ENCODE peak calls at places on chromosomes 16 and 17, in six cellular contexts. D is kidney, S is breast epithelium, E is DND-41, Q is transverse colon, O is RWPE1. Y is an unnamed sample.

GRCh38 chr17:44400226-44400847 is 10.9 kb upstream of the ITGA2B start:
- DNase-seq in D (no peak), S (no peak), E (no peak), Q (no peak), O (peak; percentile 20), Y (no peak)

GRCh38 chr17:10063730-10064221 is 134.6 kb downstream of the GAS7 start:
- DNase-seq in D (no peak), S (no peak), E (no peak), Q (peak; percentile 20), O (no peak), Y (no peak)

GRCh38 chr16:13956635-13957196 is 36.8 kb downstream of the ERCC4 start:
- DNase-seq in D (no peak), S (no peak), E (no peak), Q (no peak), O (no peak), Y (peak; percentile 8)

GRCh38 chr17:49393491-49394255 is 21.0 kb downstream of the PHB1 start:
- DNase-seq in D (no peak), S (no peak), E (no peak), Q (no peak), O (no peak), Y (no peak)

GRCh38 chr16:67087803-67088202 is 21.9 kb upstream of the PHAF1 start:
- DNase-seq in D (no peak), S (no peak), E (no peak), Q (no peak), O (no peak), Y (no peak)

GRCh38 chr16:85862476-85863383 is 36.2 kb upstream of the IRF8 start:
- DNase-seq in D (no peak), S (no peak), E (no peak), Q (no peak), O (no peak), Y (no peak)

GRCh38 chr17:9383828-9384227 is 191.8 kb downstream of the STX8 start:
- DNase-seq in D (no peak), S (no peak), E (no peak), Q (no peak), O (no peak), Y (no peak)

GRCh38 chr17:7654832-7655540 is 4.3 kb downstream of the ATP1B2 start:
- DNase-seq in D (no peak), S (no peak), E (no peak), Q (no peak), O (no peak), Y (no peak)

GRCh38 chr16:78663690-78664089 is 564.2 kb downstream of the WWOX start:
- DNase-seq in D (no peak), S (no peak), E (no peak), Q (no peak), O (no peak), Y (no peak)

GRCh38 chr17:17757391-17757791 is 76.1 kb downstream of the RAI1 start:
- DNase-seq in D (peak; percentile 52), S (no peak), E (peak; percentile 59), Q (no peak), O (no peak), Y (no peak)

GRCh38 chr16:27313422-27314160 is at the start of gene IL4R:
- DNase-seq in D (peak; percentile 95), S (peak; percentile 81), E (peak; percentile 60), Q (peak; percentile 81), O (peak; percentile 35), Y (no peak)

GRCh38 chr16:68934402-68934801 is 91.1 kb downstream of the TANGO6 start:
- DNase-seq in D (no peak), S (no peak), E (no peak), Q (no peak), O (no peak), Y (no peak)

GRCh38 chr17:82052638-82053059 is 951 bp downstream of the GPS1 start:
- DNase-seq in D (peak; percentile 77), S (no peak), E (no peak), Q (no peak), O (no peak), Y (no peak)

GRCh38 chr16:56389554-56389953 is 35.8 kb downstream of the AMFR start:
- DNase-seq in D (no peak), S (no peak), E (no peak), Q (no peak), O (peak; percentile 25), Y (no peak)

GRCh38 chr16:85842848-85843247 is 43.4 kb downstream of the COX4I1 start:
- DNase-seq in D (peak; percentile 45), S (no peak), E (no peak), Q (no peak), O (no peak), Y (no peak)

GRCh38 chr17:55720917-55721836 is 1.5 kb downstream of the TMEM100 start:
- DNase-seq in D (no peak), S (no peak), E (no peak), Q (no peak), O (no peak), Y (no peak)

GRCh38 chr17:14886200-14886739 is 378.9 kb downstream of the PMP22 start:
- DNase-seq in D (no peak), S (no peak), E (no peak), Q (no peak), O (no peak), Y (no peak)

GRCh38 chr17:43702636-43703035 is 40.9 kb upstream of the MEOX1 start:
- DNase-seq in D (no peak), S (no peak), E (peak; percentile 44), Q (no peak), O (peak; percentile 38), Y (no peak)

GRCh38 chr17:49913226-49914095 is 55.5 kb upstream of the DLX4 start:
- DNase-seq in D (no peak), S (no peak), E (no peak), Q (no peak), O (no peak), Y (no peak)

GRCh38 chr16:86982912-86983311 is 334.3 kb downstream of the C16orf95 start:
- DNase-seq in D (peak; percentile 24), S (no peak), E (no peak), Q (no peak), O (no peak), Y (no peak)

GRCh38 chr17:82304826-82305726 is 12.3 kb downstream of the CD7 start:
- DNase-seq in D (peak; percentile 54), S (no peak), E (peak; percentile 55), Q (no peak), O (no peak), Y (no peak)

GRCh38 chr17:75428775-75429469 is 23.4 kb upstream of the GRB2 start:
- DNase-seq in D (no peak), S (no peak), E (no peak), Q (no peak), O (peak; percentile 62), Y (no peak)

GRCh38 chr16:57123969-57124674 is 31.7 kb downstream of the CPNE2 start:
- DNase-seq in D (no peak), S (no peak), E (no peak), Q (no peak), O (no peak), Y (no peak)

GRCh38 chr16:29665294-29666077 is 2.4 kb downstream of the SPN start:
- DNase-seq in D (no peak), S (no peak), E (peak; percentile 55), Q (no peak), O (no peak), Y (no peak)

GRCh38 chr16:21253470-21253869 is 20.0 kb downstream of the ANKS4B start:
- DNase-seq in D (no peak), S (no peak), E (no peak), Q (no peak), O (no peak), Y (no peak)

GRCh38 chr16:28196331-28196987 is 15.3 kb downstream of the XPO6 start:
- DNase-seq in D (no peak), S (no peak), E (no peak), Q (no peak), O (no peak), Y (no peak)

GRCh38 chr16:80989801-80990200 is 16.9 kb downstream of the CMC2 start:
- DNase-seq in D (no peak), S (no peak), E (no peak), Q (no peak), O (no peak), Y (no peak)

GRCh38 chr16:46801428-46802049 is 29.4 kb downstream of the C16orf87 start:
- DNase-seq in D (no peak), S (no peak), E (no peak), Q (no peak), O (peak; percentile 30), Y (no peak)

GRCh38 chr17:41231731-41232130 is 518 bp upstream of the KRTAP9-3 start:
- DNase-seq in D (no peak), S (no peak), E (no peak), Q (no peak), O (no peak), Y (no peak)

GRCh38 chr17:37392024-37392590 is 14.5 kb downstream of the ACACA start:
- DNase-seq in D (no peak), S (no peak), E (no peak), Q (no peak), O (peak; percentile 30), Y (no peak)

GRCh38 chr17:34527908-34528470 is 51.4 kb upstream of the TMEM132E start:
- DNase-seq in D (no peak), S (no peak), E (no peak), Q (no peak), O (no peak), Y (no peak)
- TF ChIP-seq CTCF in D (no peak), S (no peak), E (peak; percentile 34), Q (no peak), O (no peak), Y (peak; percentile 39)

GRCh38 chr17:4786516-4786915 is 352 bp upstream of the VMO1 start:
- DNase-seq in D (no peak), S (no peak), E (no peak), Q (no peak), O (no peak), Y (no peak)
- H3K27ac ChIP-seq in D (no peak overlapping the region), S (no peak overlapping the region), E (no peak overlapping the region), Q (no peak overlapping the region), O (peak overlapping the region; percentile 28), Y (no peak overlapping the region)

GRCh38 chr17:48215583-48216139 is 108.1 kb downstream of the SNX11 start:
- DNase-seq in D (no peak), S (no peak), E (no peak), Q (peak; percentile 11), O (peak; percentile 54), Y (no peak)
- TF ChIP-seq CTCF in D (peak; percentile 59), S (no peak), E (peak; percentile 16), Q (peak; percentile 52), O (peak; percentile 21), Y (peak; percentile 85)

GRCh38 chr17:77396610-77397009 is 255.8 kb downstream of the SEC14L1 start:
- DNase-seq in D (no peak), S (no peak), E (no peak), Q (no peak), O (no peak), Y (no peak)
- H3K27ac ChIP-seq in D (no peak overlapping the region), S (peak overlapping the region; percentile 85), E (peak overlapping the region; percentile 37), Q (no peak overlapping the region), O (peak overlapping the region; percentile 55), Y (no peak overlapping the region)

DNA sequence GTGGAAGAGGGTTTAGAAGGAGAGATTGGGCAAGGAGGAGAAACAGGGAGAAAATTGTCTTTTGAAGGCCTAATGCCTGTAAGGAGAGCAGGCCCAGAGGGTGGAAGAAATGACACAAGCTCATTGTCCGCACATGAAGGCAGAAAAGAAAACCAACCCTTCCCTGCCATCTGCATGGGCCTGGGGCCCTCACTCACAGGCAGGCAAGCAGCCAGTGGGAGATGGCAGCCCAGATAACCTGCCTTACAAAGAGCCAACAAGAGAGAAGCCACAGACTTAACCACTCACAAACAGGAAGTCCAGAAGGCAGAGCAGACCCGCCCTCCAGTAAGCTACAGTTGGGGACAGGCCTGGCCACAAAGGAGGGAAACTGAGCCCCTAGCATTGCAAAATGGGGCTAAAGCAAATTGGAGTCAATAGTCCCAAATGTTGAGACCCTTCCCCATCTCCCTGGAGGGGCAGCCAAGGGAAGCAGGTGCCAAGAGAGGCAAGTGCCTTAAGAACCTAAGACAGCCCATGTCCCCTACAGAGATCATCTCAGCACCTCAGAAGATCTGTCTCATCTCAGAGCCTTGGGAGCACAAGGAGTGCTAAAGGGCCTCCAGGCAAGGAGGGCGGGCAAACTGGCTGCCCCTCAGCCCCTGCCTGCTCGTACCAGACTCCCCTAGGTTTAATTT is 7.3 kb upstream of the TSPOAP1 start:
- DNase-seq in D (peak; percentile 68), S (peak; percentile 65), E (peak; percentile 94), Q (peak; percentile 70), O (no peak), Y (no peak)
- TF ChIP-seq CTCF in D (no peak), S (no peak), E (no peak), Q (no peak), O (no peak), Y (no peak)